ENCODE peak calls at places on chromosomes 4 and X, in six cellular contexts. One of them, this sample, is unnamed.

GRCh38 chr4:177937051-177937450 is 494.8 kb upstream of the AGA start:
- DNase-seq in iris pigment epithelial cell: no peak
- DNase-seq in activated naive CD4-positive, alpha-beta T cell treated with anti-CD3 and anti-CD28 coated beads for 36 hours: no peak
- DNase-seq in left lung: no peak
- DNase-seq in EL: no peak
- DNase-seq in kidney: no peak
- DNase-seq in this sample: no peak

GRCh38 chr4:136634121-136634520 is 898.2 kb downstream of the PCDH18 start:
- DNase-seq in iris pigment epithelial cell: no peak
- DNase-seq in activated naive CD4-positive, alpha-beta T cell treated with anti-CD3 and anti-CD28 coated beads for 36 hours: no peak
- DNase-seq in left lung: no peak
- DNase-seq in EL: no peak
- DNase-seq in kidney: no peak
- DNase-seq in this sample: no peak

GRCh38 chr4:137531951-137532868 is at the start of gene PCDH18:
- DNase-seq in iris pigment epithelial cell: peak
- DNase-seq in activated naive CD4-positive, alpha-beta T cell treated with anti-CD3 and anti-CD28 coated beads for 36 hours: peak
- DNase-seq in left lung: peak
- DNase-seq in EL: peak
- DNase-seq in kidney: peak
- DNase-seq in this sample: no peak

GRCh38 chrX:72003811-72004750 is 93.4 kb downstream of the NHSL2 start:
- DNase-seq in iris pigment epithelial cell: peak
- DNase-seq in activated naive CD4-positive, alpha-beta T cell treated with anti-CD3 and anti-CD28 coated beads for 36 hours: no peak
- DNase-seq in left lung: no peak
- DNase-seq in EL: peak
- DNase-seq in kidney: peak
- DNase-seq in this sample: no peak

GRCh38 chr4:33369366-33369899 is 2649.3 kb downstream of the PCDH7 start:
- DNase-seq in iris pigment epithelial cell: peak
- DNase-seq in activated naive CD4-positive, alpha-beta T cell treated with anti-CD3 and anti-CD28 coated beads for 36 hours: no peak
- DNase-seq in left lung: no peak
- DNase-seq in EL: peak
- DNase-seq in kidney: no peak
- DNase-seq in this sample: no peak

GRCh38 chr4:17475481-17475880 is 36.4 kb downstream of the QDPR start:
- DNase-seq in iris pigment epithelial cell: peak
- DNase-seq in activated naive CD4-positive, alpha-beta T cell treated with anti-CD3 and anti-CD28 coated beads for 36 hours: no peak
- DNase-seq in left lung: no peak
- DNase-seq in EL: peak
- DNase-seq in kidney: no peak
- DNase-seq in this sample: no peak

GRCh38 chr4:15457401-15458201 is 12.1 kb upstream of the CC2D2A start:
- DNase-seq in iris pigment epithelial cell: peak
- DNase-seq in activated naive CD4-positive, alpha-beta T cell treated with anti-CD3 and anti-CD28 coated beads for 36 hours: no peak
- DNase-seq in left lung: no peak
- DNase-seq in EL: peak
- DNase-seq in kidney: no peak
- DNase-seq in this sample: no peak

GRCh38 chrX:140432328-140433025 is 72.4 kb downstream of the SOX3 start:
- DNase-seq in iris pigment epithelial cell: no peak
- DNase-seq in activated naive CD4-positive, alpha-beta T cell treated with anti-CD3 and anti-CD28 coated beads for 36 hours: no peak
- DNase-seq in left lung: no peak
- DNase-seq in EL: peak
- DNase-seq in kidney: no peak
- DNase-seq in this sample: no peak

GRCh38 chrX:30615229-30615628 is 37.7 kb upstream of the TASL start:
- DNase-seq in iris pigment epithelial cell: peak
- DNase-seq in activated naive CD4-positive, alpha-beta T cell treated with anti-CD3 and anti-CD28 coated beads for 36 hours: no peak
- DNase-seq in left lung: no peak
- DNase-seq in EL: peak
- DNase-seq in kidney: no peak
- DNase-seq in this sample: no peak

GRCh38 chr4:76856183-76856969 is 41.6 kb downstream of the SOWAHB start:
- DNase-seq in iris pigment epithelial cell: peak
- DNase-seq in activated naive CD4-positive, alpha-beta T cell treated with anti-CD3 and anti-CD28 coated beads for 36 hours: no peak
- DNase-seq in left lung: no peak
- DNase-seq in EL: peak
- DNase-seq in kidney: no peak
- DNase-seq in this sample: no peak

GRCh38 chrX:65537229-65537628 is 2.6 kb upstream of the LAS1L start:
- DNase-seq in iris pigment epithelial cell: no peak
- DNase-seq in activated naive CD4-positive, alpha-beta T cell treated with anti-CD3 and anti-CD28 coated beads for 36 hours: no peak
- DNase-seq in left lung: no peak
- DNase-seq in EL: peak
- DNase-seq in kidney: no peak
- DNase-seq in this sample: no peak

This sample was measured in activated CD4-positive, CD25-positive, alpha-beta regulatory T cell treated with anti-CD3 and anti-CD28 coated beads, Interleukin-2, amount 50 U/mL, for 16 hours.